ENCODE peak calls at places on chromosomes 7 and 10, in ten cellular contexts. One of them, this sample, is unnamed. For H3K4me1, the result is how much of the 10 kb centered on the place peaks cover.

GRCh38 chr10:11036424-11037011 is 18.8 kb downstream of the CELF2 start:
- DNase-seq in neuronal stem cell: peak
- DNase-seq in suprapubic skin: no peak
- DNase-seq in heart left ventricle: no peak
- DNase-seq in HCT116: no peak
- DNase-seq in heart right ventricle: no peak
- DNase-seq in aorta: no peak
- DNase-seq in Peyer's patch: no peak
- DNase-seq in keratinocyte: no peak
- DNase-seq in effector memory CD4-positive, alpha-beta T cell: no peak
- DNase-seq in this sample: peak

GRCh38 chr10:124681626-124682552 is 62.3 kb downstream of the FAM53B start:
- DNase-seq in heart left ventricle: peak
- DNase-seq in suprapubic skin: no peak
- DNase-seq in keratinocyte: no peak
- DNase-seq in aorta: no peak
- DNase-seq in HCT116: no peak
- DNase-seq in neuronal stem cell: no peak
- DNase-seq in heart right ventricle: peak
- DNase-seq in effector memory CD4-positive, alpha-beta T cell: no peak
- DNase-seq in Peyer's patch: no peak
- DNase-seq in this sample: no peak

GRCh38 chr7:108002726-108003590 is at the start of gene LAMB1:
- DNase-seq in Peyer's patch: peak
- DNase-seq in heart left ventricle: peak
- DNase-seq in keratinocyte: no peak
- DNase-seq in neuronal stem cell: peak
- DNase-seq in suprapubic skin: no peak
- DNase-seq in heart right ventricle: peak
- DNase-seq in aorta: peak
- DNase-seq in effector memory CD4-positive, alpha-beta T cell: no peak
- DNase-seq in HCT116: no peak
- DNase-seq in this sample: peak

GRCh38 chr10:63866747-63867140 is 345.5 kb downstream of the REEP3 start:
- DNase-seq in suprapubic skin: no peak
- DNase-seq in effector memory CD4-positive, alpha-beta T cell: no peak
- DNase-seq in heart left ventricle: no peak
- DNase-seq in aorta: no peak
- DNase-seq in neuronal stem cell: no peak
- DNase-seq in HCT116: peak
- DNase-seq in keratinocyte: no peak
- DNase-seq in heart right ventricle: no peak
- DNase-seq in Peyer's patch: no peak
- DNase-seq in this sample: no peak

GRCh38 chr10:44071479-44071878 is 313.4 kb downstream of the CXCL12 start:
- DNase-seq in heart left ventricle: no peak
- DNase-seq in effector memory CD4-positive, alpha-beta T cell: no peak
- DNase-seq in aorta: no peak
- DNase-seq in heart right ventricle: no peak
- DNase-seq in Peyer's patch: no peak
- DNase-seq in suprapubic skin: no peak
- DNase-seq in neuronal stem cell: no peak
- DNase-seq in keratinocyte: no peak
- DNase-seq in HCT116: no peak
- DNase-seq in this sample: no peak

GRCh38 chr10:52146766-52147165 is 167.3 kb upstream of the DKK1 start:
- DNase-seq in neuronal stem cell: no peak
- DNase-seq in keratinocyte: no peak
- DNase-seq in HCT116: no peak
- DNase-seq in heart left ventricle: no peak
- DNase-seq in aorta: no peak
- DNase-seq in heart right ventricle: no peak
- DNase-seq in suprapubic skin: no peak
- DNase-seq in effector memory CD4-positive, alpha-beta T cell: no peak
- DNase-seq in Peyer's patch: no peak
- DNase-seq in this sample: no peak

GRCh38 chr10:132280646-132281074 is 27.1 kb downstream of the STK32C start:
- DNase-seq in neuronal stem cell: no peak
- DNase-seq in Peyer's patch: no peak
- DNase-seq in effector memory CD4-positive, alpha-beta T cell: no peak
- DNase-seq in suprapubic skin: no peak
- DNase-seq in aorta: peak
- DNase-seq in heart right ventricle: no peak
- DNase-seq in heart left ventricle: peak
- DNase-seq in keratinocyte: no peak
- DNase-seq in HCT116: no peak
- DNase-seq in this sample: no peak

GRCh38 chr7:155797262-155798250 is 14.7 kb downstream of the SHH start:
- DNase-seq in keratinocyte: no peak
- DNase-seq in neuronal stem cell: no peak
- DNase-seq in HCT116: no peak
- DNase-seq in aorta: no peak
- DNase-seq in Peyer's patch: peak
- DNase-seq in heart right ventricle: no peak
- DNase-seq in heart left ventricle: no peak
- DNase-seq in effector memory CD4-positive, alpha-beta T cell: no peak
- DNase-seq in suprapubic skin: no peak
- DNase-seq in this sample: no peak

GRCh38 chr7:87435546-87435945 is 39.9 kb downstream of the ABCB4 start:
- DNase-seq in neuronal stem cell: no peak
- DNase-seq in Peyer's patch: no peak
- DNase-seq in heart right ventricle: no peak
- DNase-seq in aorta: no peak
- DNase-seq in keratinocyte: no peak
- DNase-seq in heart left ventricle: no peak
- DNase-seq in suprapubic skin: no peak
- DNase-seq in HCT116: no peak
- DNase-seq in effector memory CD4-positive, alpha-beta T cell: no peak
- DNase-seq in this sample: no peak

GRCh38 chr7:104126411-104126841 is 81.4 kb downstream of the ORC5 start:
- DNase-seq in aorta: no peak
- DNase-seq in HCT116: no peak
- DNase-seq in heart right ventricle: no peak
- DNase-seq in suprapubic skin: no peak
- DNase-seq in keratinocyte: no peak
- DNase-seq in Peyer's patch: no peak
- DNase-seq in effector memory CD4-positive, alpha-beta T cell: no peak
- DNase-seq in neuronal stem cell: no peak
- DNase-seq in heart left ventricle: no peak
- DNase-seq in this sample: no peak

GRCh38 chr10:72980348-72980747 is 25.7 kb upstream of the PLA2G12B start:
- DNase-seq in heart left ventricle: no peak
- DNase-seq in aorta: no peak
- DNase-seq in HCT116: no peak
- DNase-seq in keratinocyte: peak
- DNase-seq in neuronal stem cell: no peak
- DNase-seq in effector memory CD4-positive, alpha-beta T cell: no peak
- DNase-seq in heart right ventricle: no peak
- DNase-seq in suprapubic skin: no peak
- DNase-seq in Peyer's patch: no peak
- DNase-seq in this sample: no peak

GRCh38 chr7:47787249-47788069 is 160.8 kb downstream of the PKD1L1 start:
- DNase-seq in heart right ventricle: no peak
- DNase-seq in neuronal stem cell: no peak
- DNase-seq in suprapubic skin: no peak
- DNase-seq in Peyer's patch: no peak
- DNase-seq in HCT116: no peak
- DNase-seq in keratinocyte: no peak
- DNase-seq in aorta: no peak
- DNase-seq in effector memory CD4-positive, alpha-beta T cell: no peak
- DNase-seq in heart left ventricle: no peak
- DNase-seq in this sample: no peak
- H3K27ac ChIP-seq in heart right ventricle: no peak
- H3K27ac ChIP-seq in neuronal stem cell: peak
- H3K27ac ChIP-seq in suprapubic skin: peak
- H3K27ac ChIP-seq in Peyer's patch: peak
- H3K27ac ChIP-seq in HCT116: peak
- H3K27ac ChIP-seq in keratinocyte: peak
- H3K27ac ChIP-seq in aorta: peak
- H3K27ac ChIP-seq in effector memory CD4-positive, alpha-beta T cell: no peak
- H3K27ac ChIP-seq in heart left ventricle: no peak
- H3K27ac ChIP-seq in this sample: peak

GRCh38 chr7:79221211-79221610 is 232.3 kb downstream of the MAGI2 start:
- DNase-seq in heart right ventricle: no peak
- DNase-seq in suprapubic skin: no peak
- DNase-seq in heart left ventricle: no peak
- DNase-seq in keratinocyte: no peak
- DNase-seq in neuronal stem cell: no peak
- DNase-seq in HCT116: no peak
- DNase-seq in effector memory CD4-positive, alpha-beta T cell: no peak
- DNase-seq in aorta: no peak
- DNase-seq in Peyer's patch: no peak
- DNase-seq in this sample: no peak
- H3K4me3 ChIP-seq in heart right ventricle: no peak
- H3K4me3 ChIP-seq in suprapubic skin: no peak
- H3K4me3 ChIP-seq in heart left ventricle: no peak
- H3K4me3 ChIP-seq in keratinocyte: no peak
- H3K4me3 ChIP-seq in neuronal stem cell: no peak
- H3K4me3 ChIP-seq in HCT116: no peak
- H3K4me3 ChIP-seq in effector memory CD4-positive, alpha-beta T cell: no peak
- H3K4me3 ChIP-seq in aorta: no peak
- H3K4me3 ChIP-seq in Peyer's patch: no peak
- H3K4me3 ChIP-seq in this sample: no peak

DNA sequence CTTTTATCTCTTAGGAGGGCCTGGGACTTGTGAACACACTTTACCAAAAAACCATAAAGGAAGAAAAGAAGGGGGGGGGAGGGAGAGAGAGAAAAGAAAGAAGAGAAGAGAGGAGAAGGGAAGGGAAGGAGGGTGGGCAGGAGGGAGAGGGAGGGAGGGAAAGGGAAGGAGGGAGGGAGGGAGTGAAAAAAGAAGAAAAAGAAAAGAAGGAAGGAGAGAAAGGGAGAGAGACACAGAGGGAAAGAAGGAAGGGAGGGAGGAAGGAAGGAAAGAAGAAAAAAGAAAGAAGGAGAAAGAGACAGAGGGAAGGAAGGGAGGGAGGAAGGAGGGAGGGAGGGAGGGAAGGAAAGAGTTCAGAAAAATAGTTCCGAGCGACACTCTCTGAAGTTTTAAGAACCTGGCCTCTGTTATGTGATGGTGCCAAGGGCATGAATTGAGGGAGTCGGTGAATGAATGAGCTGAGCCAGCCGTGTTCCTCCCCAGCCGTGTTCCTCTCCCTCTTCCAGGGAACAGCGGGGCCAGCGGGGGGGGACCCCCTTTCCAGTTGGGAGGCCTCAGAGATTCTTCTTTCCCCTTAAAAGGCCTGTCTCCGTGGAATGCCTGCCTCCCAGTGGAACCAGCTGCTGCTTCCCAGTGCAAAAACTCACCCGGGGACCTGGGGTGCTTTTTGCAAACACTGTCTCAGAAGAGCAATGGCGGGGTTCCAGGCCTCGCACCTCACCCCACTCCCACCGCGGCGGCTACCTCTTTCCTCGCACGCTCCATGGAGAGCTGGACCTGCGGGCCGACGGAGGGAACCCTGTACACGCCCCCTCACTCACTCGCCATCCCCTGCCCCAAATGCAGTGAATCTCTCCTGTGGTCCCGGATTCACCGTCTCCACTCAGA is 84.1 kb downstream of the FOXL3 start:
- DNase-seq in aorta: peak
- DNase-seq in heart right ventricle: no peak
- DNase-seq in HCT116: no peak
- DNase-seq in effector memory CD4-positive, alpha-beta T cell: no peak
- DNase-seq in keratinocyte: no peak
- DNase-seq in neuronal stem cell: no peak
- DNase-seq in suprapubic skin: peak
- DNase-seq in Peyer's patch: peak
- DNase-seq in heart left ventricle: peak
- DNase-seq in this sample: no peak
- H3K4me1 ChIP-seq in aorta: under half
- H3K4me1 ChIP-seq in heart right ventricle: under half
- H3K4me1 ChIP-seq in HCT116: under half
- H3K4me1 ChIP-seq in effector memory CD4-positive, alpha-beta T cell: under half
- H3K4me1 ChIP-seq in keratinocyte: under half
- H3K4me1 ChIP-seq in neuronal stem cell: under half
- H3K4me1 ChIP-seq in suprapubic skin: under half
- H3K4me1 ChIP-seq in Peyer's patch: under half
- H3K4me1 ChIP-seq in heart left ventricle: under half
- H3K4me1 ChIP-seq in this sample: under half

GRCh38 chr10:22317121-22317370 is 858 bp downstream of the COMMD3 start:
- DNase-seq in neuronal stem cell: no peak
- DNase-seq in heart right ventricle: no peak
- DNase-seq in keratinocyte: no peak
- DNase-seq in HCT116: no peak
- DNase-seq in suprapubic skin: no peak
- DNase-seq in heart left ventricle: no peak
- DNase-seq in Peyer's patch: no peak
- DNase-seq in effector memory CD4-positive, alpha-beta T cell: no peak
- DNase-seq in aorta: no peak
- DNase-seq in this sample: peak

GRCh38 chr10:22316286-22317120 is at the start of gene COMMD3:
- DNase-seq in neuronal stem cell: peak
- DNase-seq in suprapubic skin: peak
- DNase-seq in Peyer's patch: peak
- DNase-seq in heart left ventricle: peak
- DNase-seq in effector memory CD4-positive, alpha-beta T cell: peak
- DNase-seq in heart right ventricle: peak
- DNase-seq in HCT116: no peak
- DNase-seq in aorta: peak
- DNase-seq in keratinocyte: no peak
- DNase-seq in this sample: peak

GRCh38 chr10:22318772-22319171 is 2.1 kb upstream of the BMI1 start:
- DNase-seq in effector memory CD4-positive, alpha-beta T cell: no peak
- DNase-seq in HCT116: no peak
- DNase-seq in suprapubic skin: no peak
- DNase-seq in keratinocyte: no peak
- DNase-seq in heart left ventricle: no peak
- DNase-seq in Peyer's patch: no peak
- DNase-seq in aorta: no peak
- DNase-seq in neuronal stem cell: no peak
- DNase-seq in heart right ventricle: no peak
- DNase-seq in this sample: no peak

GRCh38 chr10:22319559-22320558 is 1.0 kb upstream of the BMI1 start:
- DNase-seq in neuronal stem cell: peak
- DNase-seq in heart right ventricle: no peak
- DNase-seq in effector memory CD4-positive, alpha-beta T cell: no peak
- DNase-seq in Peyer's patch: no peak
- DNase-seq in heart left ventricle: no peak
- DNase-seq in HCT116: no peak
- DNase-seq in keratinocyte: no peak
- DNase-seq in aorta: no peak
- DNase-seq in suprapubic skin: no peak
- DNase-seq in this sample: no peak

DNA sequence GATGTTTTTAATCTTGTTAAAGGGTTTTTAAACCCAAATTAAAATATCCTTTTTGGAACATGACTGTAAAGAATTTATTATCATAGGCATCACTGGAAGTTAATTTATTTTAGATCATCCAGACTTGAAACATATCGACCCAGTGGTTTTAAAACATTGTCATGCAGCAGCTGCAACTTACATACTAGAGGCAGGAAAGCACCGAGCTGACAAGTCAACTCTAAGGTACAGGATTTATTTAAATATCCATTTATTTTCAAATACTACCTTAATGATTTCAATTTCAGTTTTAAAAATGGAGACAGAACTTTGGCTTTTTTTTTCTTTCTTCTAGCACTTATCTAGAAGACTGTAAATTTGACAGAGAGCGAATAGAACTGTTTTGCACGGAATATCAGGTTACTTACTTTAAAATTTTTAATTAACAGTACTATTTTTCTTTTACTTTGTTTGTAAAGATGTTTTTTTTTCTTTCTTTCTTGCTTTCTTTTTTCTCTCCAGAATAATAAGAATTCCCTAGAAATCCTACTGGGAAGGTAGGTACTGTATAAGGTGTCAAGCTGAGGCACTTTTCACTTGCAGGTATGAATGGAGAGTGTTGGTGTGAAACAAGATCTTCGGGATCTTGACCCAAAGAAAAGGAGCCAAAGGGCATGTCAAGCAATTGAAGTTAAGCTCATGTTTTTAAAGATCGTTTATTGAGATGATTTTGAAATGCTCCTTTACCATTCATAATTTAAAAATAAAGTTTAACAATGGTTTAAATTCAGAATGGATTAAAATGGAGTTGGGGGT is 1.8 kb downstream of the COMMD3 start:
- DNase-seq in HCT116: no peak
- DNase-seq in suprapubic skin: no peak
- DNase-seq in effector memory CD4-positive, alpha-beta T cell: no peak
- DNase-seq in Peyer's patch: no peak
- DNase-seq in aorta: no peak
- DNase-seq in heart left ventricle: no peak
- DNase-seq in neuronal stem cell: no peak
- DNase-seq in heart right ventricle: no peak
- DNase-seq in keratinocyte: no peak
- DNase-seq in this sample: no peak
- H3K27ac ChIP-seq in HCT116: no peak
- H3K27ac ChIP-seq in suprapubic skin: no peak
- H3K27ac ChIP-seq in effector memory CD4-positive, alpha-beta T cell: no peak
- H3K27ac ChIP-seq in Peyer's patch: no peak
- H3K27ac ChIP-seq in aorta: no peak
- H3K27ac ChIP-seq in heart left ventricle: no peak
- H3K27ac ChIP-seq in neuronal stem cell: no peak
- H3K27ac ChIP-seq in heart right ventricle: no peak
- H3K27ac ChIP-seq in keratinocyte: no peak
- H3K27ac ChIP-seq in this sample: peak